ENCODE peak calls at places on chromosome 5, in five cellular contexts. L is endothelial cell, B is IMR-90, V is coronary artery, A is fibroblast of the aortic adventitia. M is an unnamed sample.

GRCh38 chr5:53041071-53041692 is 52.0 kb downstream of the ITGA2 start:
- DNase-seq in V (no peak), A (peak; percentile 73), B (peak; percentile 65), L (no peak), M (no peak)

GRCh38 chr5:127447822-127448221 is 69.6 kb upstream of the PRRC1 start:
- DNase-seq in L (no peak), V (no peak), A (peak; percentile 34), B (peak; percentile 74), M (no peak)

GRCh38 chr5:24364711-24365110 is 280.1 kb downstream of the CDH10 start:
- DNase-seq in V (no peak), L (no peak), A (no peak), B (no peak), M (no peak)

GRCh38 chr5:152673601-152674000 is 268.5 kb upstream of the NMUR2 start:
- DNase-seq in A (no peak), V (no peak), B (no peak), L (no peak), M (no peak)

GRCh38 chr5:139958749-139959148 is 84.3 kb downstream of the NRG2 start:
- DNase-seq in V (peak; percentile 41), B (no peak), A (no peak), L (no peak), M (no peak)

GRCh38 chr5:77168187-77168883 is 42.1 kb upstream of the PDE8B start:
- DNase-seq in B (peak; percentile 57), A (no peak), L (no peak), V (peak; percentile 82), M (no peak)

GRCh38 chr5:60546157-60546556 is 153.8 kb downstream of the DEPDC1B start:
- DNase-seq in V (no peak), B (no peak), L (no peak), A (no peak), M (no peak)

GRCh38 chr5:96149021-96149420 is 187.4 kb upstream of the ELL2 start:
- DNase-seq in B (no peak), A (no peak), L (no peak), V (no peak), M (no peak)

GRCh38 chr5:175351126-175351525 is 92.9 kb downstream of the DRD1 start:
- DNase-seq in A (no peak), V (no peak), B (no peak), L (no peak), M (no peak)

GRCh38 chr5:154421868-154422267 is 23.9 kb upstream of the SAP30L start:
- DNase-seq in B (peak; percentile 14), V (no peak), L (peak; percentile 48), A (no peak), M (peak; percentile 54)

GRCh38 chr5:173020643-173021042 is 35.5 kb upstream of the CREBRF start:
- DNase-seq in A (peak; percentile 16), L (no peak), B (no peak), V (no peak), M (no peak)

GRCh38 chr5:140992878-140993277 is 26.6 kb downstream of the PCDHAC2 start:
- DNase-seq in L (no peak), B (no peak), A (no peak), V (no peak), M (no peak)

GRCh38 chr5:107224272-107224671 is 446.5 kb downstream of the EFNA5 start:
- DNase-seq in B (peak; percentile 21), V (no peak), A (no peak), L (no peak), M (no peak)

GRCh38 chr5:121503111-121503840 is 348.4 kb upstream of the FTMT start:
- DNase-seq in V (no peak), B (no peak), A (no peak), L (peak; percentile 46), M (no peak)

GRCh38 chr5:98791928-98792580 is 18.6 kb downstream of the RGMB start:
- DNase-seq in L (no peak), A (no peak), V (no peak), B (no peak), M (no peak)

GRCh38 chr5:73901045-73901444 is 275.0 kb downstream of the ARHGEF28 start:
- DNase-seq in B (peak; percentile 86), L (no peak), V (no peak), A (no peak), M (no peak)

GRCh38 chr5:176773408-176774035 is 36.8 kb upstream of the UNC5A start:
- DNase-seq in V (peak; percentile 29), L (no peak), A (no peak), B (no peak), M (no peak)

GRCh38 chr5:142720561-142721275 is 34.8 kb upstream of the FGF1 start:
- DNase-seq in A (no peak), V (peak; percentile 50), B (peak; percentile 33), L (no peak), M (peak; percentile 71)

GRCh38 chr5:78925102-78925876 is 59.8 kb downstream of the ARSB start:
- DNase-seq in V (no peak), B (no peak), A (no peak), L (no peak), M (no peak)

GRCh38 chr5:78922879-78923621 is 62.1 kb downstream of the ARSB start:
- DNase-seq in L (no peak), A (no peak), V (no peak), B (no peak), M (no peak)

GRCh38 chr5:78916044-78916443 is 69.1 kb downstream of the ARSB start:
- DNase-seq in A (no peak), V (no peak), L (no peak), B (no peak), M (no peak)

GRCh38 chr5:78923622-78923970 is 61.5 kb downstream of the ARSB start:
- DNase-seq in V (no peak), B (no peak), L (no peak), A (no peak), M (no peak)

DNA sequence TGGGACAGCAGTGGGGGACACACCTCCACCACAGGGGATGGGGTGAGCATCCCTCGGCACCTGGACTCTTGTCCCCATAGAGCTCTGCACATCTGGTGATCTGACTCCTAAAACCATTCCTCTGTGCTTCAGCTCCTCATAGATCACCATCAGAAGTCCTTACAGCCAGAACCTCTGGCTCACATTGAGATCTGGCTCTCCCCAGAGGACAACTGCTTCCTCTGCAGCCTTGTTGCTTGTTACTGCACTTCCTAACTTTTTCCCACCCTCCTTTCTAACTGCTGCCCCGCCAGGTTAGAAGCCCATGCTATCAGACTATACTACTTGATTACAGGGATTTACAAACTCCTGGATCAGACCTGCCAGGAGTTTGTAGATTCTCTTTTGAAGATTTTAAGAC is 64.5 kb downstream of the ARSB start:
- DNase-seq in B (peak; percentile 71), V (no peak), A (peak; percentile 76), L (no peak), M (peak; percentile 40)
- TF ChIP-seq CTCF in B (peak; percentile 55), V (no peak), A (peak; percentile 72), L (no peak), M (peak; percentile 18)

DNA sequence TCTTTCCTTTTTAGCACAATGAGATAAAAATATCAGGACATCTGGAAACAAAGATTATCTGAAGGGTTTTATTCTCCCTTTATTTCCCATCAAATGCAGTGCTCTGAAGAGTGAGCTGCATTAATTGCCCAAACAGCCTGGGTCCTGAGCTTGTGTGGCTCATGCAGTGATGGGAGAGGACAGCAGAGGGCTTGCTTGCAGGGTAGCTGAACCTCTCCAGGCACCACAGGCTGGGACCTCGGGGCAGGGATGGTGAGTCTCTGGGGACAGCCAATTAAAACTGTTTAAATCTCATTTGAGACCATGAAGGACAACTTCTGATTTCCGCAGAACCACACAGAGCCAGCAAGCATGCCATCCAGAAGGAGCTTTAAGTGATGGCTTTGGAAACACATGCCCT is 71.2 kb downstream of the PLAC8L1 start:
- DNase-seq in V (peak; percentile 33), L (no peak), B (no peak), A (no peak), M (no peak)
- TF ChIP-seq CTCF in V (no peak), L (no peak), B (no peak), A (no peak), M (no peak)

DNA sequence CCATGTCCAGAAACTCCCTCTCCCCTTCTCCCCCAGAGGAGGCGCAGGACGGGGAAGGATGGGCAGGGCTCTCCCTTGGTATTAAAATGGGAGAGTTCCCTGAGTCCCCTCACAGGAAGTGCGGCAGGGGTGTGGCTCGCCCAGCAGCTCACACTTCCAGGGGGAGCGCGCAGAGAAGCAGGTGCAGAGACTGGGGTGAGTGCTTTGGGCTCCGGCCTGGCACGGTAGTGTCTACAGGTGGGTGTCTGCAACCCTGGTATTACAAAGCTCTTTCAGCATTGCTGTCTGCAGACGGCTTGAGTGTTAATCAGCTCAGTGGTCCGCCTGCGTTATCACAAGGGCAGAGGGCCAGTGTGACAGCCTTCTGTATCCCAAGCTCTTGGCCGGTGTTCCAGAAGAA is 114.9 kb upstream of the FBXL7 start:
- DNase-seq in B (no peak), A (no peak), L (no peak), V (no peak), M (no peak)
- TF ChIP-seq CTCF in B (no peak), A (no peak), L (no peak), V (no peak), M (no peak)

GRCh38 chr5:180202939-180203573 is 6.0 kb downstream of the RASGEF1C start:
- DNase-seq in A (no peak), B (no peak), L (no peak), V (no peak), M (no peak)

GRCh38 chr5:180204420-180204819 is 4.6 kb downstream of the RASGEF1C start:
- DNase-seq in B (no peak), L (no peak), V (no peak), A (no peak), M (no peak)

GRCh38 chr5:180198208-180198607 is 10.8 kb downstream of the RASGEF1C start:
- DNase-seq in V (no peak), A (no peak), B (no peak), L (no peak), M (no peak)

GRCh38 chr5:180199390-180199789 is 9.6 kb downstream of the RASGEF1C start:
- DNase-seq in L (no peak), B (no peak), V (no peak), A (no peak), M (no peak)

GRCh38 chr5:180201051-180201987 is 7.7 kb downstream of the RASGEF1C start:
- DNase-seq in L (peak; percentile 66), V (no peak), B (no peak), A (peak; percentile 8), M (peak; percentile 37)
- TF ChIP-seq CTCF in L (peak; percentile 83), V (no peak), B (peak; percentile 13), A (peak; percentile 17), M (peak; percentile 39)

GRCh38 chr5:23330726-23331125 is 176.7 kb upstream of the PRDM9 start:
- DNase-seq in L (no peak), B (no peak), A (no peak), V (no peak), M (no peak)

DNA sequence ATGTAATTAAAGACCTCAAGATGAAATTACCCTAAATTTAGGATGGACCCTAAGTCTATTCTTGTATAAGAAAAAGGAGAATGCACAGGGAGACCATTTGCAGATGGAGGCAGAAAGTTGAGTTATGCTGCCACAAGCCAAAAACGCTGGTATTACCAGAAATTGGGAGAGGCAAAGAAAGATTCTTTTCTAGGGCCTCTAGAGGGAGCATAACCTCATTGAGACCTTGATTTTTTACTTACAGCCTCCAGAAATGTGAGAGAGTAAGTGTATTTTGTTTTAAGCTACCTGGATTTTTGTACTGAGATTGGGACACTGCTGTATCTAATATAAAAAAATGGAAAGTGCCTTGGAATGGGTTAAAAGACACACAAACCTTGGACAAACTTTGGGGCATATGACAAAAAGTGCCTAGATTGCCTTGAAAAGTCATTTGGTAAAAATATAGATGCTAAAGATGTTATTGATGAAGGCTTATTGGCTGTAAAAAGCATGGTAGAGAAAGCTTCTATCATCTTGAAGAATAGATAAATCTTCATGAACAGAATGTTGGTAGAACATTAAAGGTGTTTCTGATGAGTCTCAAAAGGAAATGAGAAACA is 174.7 kb upstream of the PRDM9 start:
- DNase-seq in A (no peak), B (no peak), V (no peak), L (no peak), M (no peak)
- TF ChIP-seq CTCF in A (no peak), B (no peak), V (no peak), L (peak; percentile 29), M (peak; percentile 21)

GRCh38 chr5:179550511-179551342 is at the start of gene RUFY1:
- DNase-seq in L (peak; percentile 82), A (peak; percentile 73), B (peak; percentile 74), V (peak; percentile 86), M (peak; percentile 92)
- TF ChIP-seq CTCF in L (peak; percentile 10), A (no peak), B (no peak), V (no peak), M (no peak)